ENCODE peak calls at places on chromosomes 11 and 22, in five cellular contexts. Y is testis, K is body of pancreas, X is uterus, N is H54. H is an unnamed sample.

GRCh38 chr22:27238935-27239510 is 562.5 kb downstream of the MN1 start:
- DNase-seq in Y (peak), K (peak), X (peak), N (peak), H (no peak)

GRCh38 chr11:35190804-35191348 is 51.9 kb downstream of the CD44 start:
- DNase-seq in Y (no peak), K (no peak), X (no peak), N (no peak), H (no peak)

GRCh38 chr11:79678780-79679468 is 238.1 kb upstream of the TENM4 start:
- DNase-seq in Y (no peak), K (no peak), X (no peak), N (no peak), H (no peak)

GRCh38 chr11:32531528-32531927 is 52.1 kb upstream of the EIF3M start:
- DNase-seq in Y (no peak), K (no peak), X (no peak), N (no peak), H (no peak)

GRCh38 chr11:132988381-132988780 is 543.9 kb downstream of the OPCML start:
- DNase-seq in Y (no peak), K (no peak), X (no peak), N (no peak), H (no peak)

GRCh38 chr11:22359295-22359694 is 21.1 kb downstream of the SLC17A6 start:
- DNase-seq in Y (no peak), K (no peak), X (no peak), N (no peak), H (no peak)

GRCh38 chr11:126497581-126498109 is 142.2 kb downstream of the ST3GAL4 start:
- DNase-seq in Y (no peak), K (peak), X (no peak), N (no peak), H (no peak)

GRCh38 chr22:44723801-44724200 is 21.8 kb downstream of the PRR5 start:
- DNase-seq in Y (no peak), K (no peak), X (no peak), N (peak), H (peak)

GRCh38 chr11:120229451-120230424 is 10.2 kb upstream of the POU2F3 start:
- DNase-seq in Y (peak), K (no peak), X (no peak), N (no peak), H (no peak)

GRCh38 chr22:44325718-44326548 is 13.2 kb upstream of the SHISAL1 start:
- DNase-seq in Y (no peak), K (no peak), X (no peak), N (no peak), H (no peak)

GRCh38 chr22:19641254-19641982 is 72.9 kb upstream of the SEPTIN5 start:
- DNase-seq in Y (peak), K (peak), X (no peak), N (no peak), H (peak)

GRCh38 chr11:64990222-64990918 is 6.4 kb downstream of the BATF2 start:
- DNase-seq in Y (no peak), K (no peak), X (no peak), N (no peak), H (no peak)

GRCh38 chr11:69233761-69234136 is 60.2 kb upstream of the MYEOV start:
- DNase-seq in Y (peak), K (no peak), X (no peak), N (no peak), H (no peak)

GRCh38 chr22:38215156-38216038 is 13.6 kb downstream of the MAFF start:
- DNase-seq in Y (no peak), K (no peak), X (no peak), N (no peak), H (no peak)

GRCh38 chr11:64583296-64584262 is 7.4 kb upstream of the SLC22A12 start:
- DNase-seq in Y (no peak), K (no peak), X (no peak), N (peak), H (no peak)

GRCh38 chr11:1389103-1389931 is 417 bp upstream of the BRSK2 start:
- DNase-seq in Y (peak), K (peak), X (peak), N (peak), H (peak)

GRCh38 chr11:35098850-35099249 is 40.1 kb upstream of the CD44 start:
- DNase-seq in Y (no peak), K (no peak), X (no peak), N (no peak), H (no peak)

GRCh38 chr11:78987748-78988147 is 413.1 kb upstream of the NARS2 start:
- DNase-seq in Y (no peak), K (no peak), X (no peak), N (no peak), H (no peak)

GRCh38 chr11:111455291-111456085 is 56.7 kb downstream of the BTG4 start:
- DNase-seq in Y (no peak), K (no peak), X (no peak), N (no peak), H (no peak)

GRCh38 chr22:46070722-46071450 is 79.4 kb upstream of the PPARA start:
- DNase-seq in Y (peak), K (peak), X (peak), N (no peak), H (no peak)

GRCh38 chr11:79926707-79927106 is 485.9 kb upstream of the TENM4 start:
- DNase-seq in Y (no peak), K (no peak), X (no peak), N (no peak), H (no peak)

GRCh38 chr11:34044664-34045485 is 6.7 kb upstream of the CAPRIN1 start:
- DNase-seq in Y (no peak), K (no peak), X (no peak), N (peak), H (peak)

GRCh38 chr11:70942593-70942992 is 309.8 kb downstream of the SHANK2 start:
- DNase-seq in Y (peak), K (no peak), X (no peak), N (no peak), H (peak)

GRCh38 chr22:42511401-42511891 is 8.2 kb downstream of the RRP7A start:
- DNase-seq in Y (peak), K (no peak), X (no peak), N (no peak), H (no peak)
- TF ChIP-seq POLR2A in Y (no peak), K (no peak), X (no peak), N (no peak), H (no peak)

DNA sequence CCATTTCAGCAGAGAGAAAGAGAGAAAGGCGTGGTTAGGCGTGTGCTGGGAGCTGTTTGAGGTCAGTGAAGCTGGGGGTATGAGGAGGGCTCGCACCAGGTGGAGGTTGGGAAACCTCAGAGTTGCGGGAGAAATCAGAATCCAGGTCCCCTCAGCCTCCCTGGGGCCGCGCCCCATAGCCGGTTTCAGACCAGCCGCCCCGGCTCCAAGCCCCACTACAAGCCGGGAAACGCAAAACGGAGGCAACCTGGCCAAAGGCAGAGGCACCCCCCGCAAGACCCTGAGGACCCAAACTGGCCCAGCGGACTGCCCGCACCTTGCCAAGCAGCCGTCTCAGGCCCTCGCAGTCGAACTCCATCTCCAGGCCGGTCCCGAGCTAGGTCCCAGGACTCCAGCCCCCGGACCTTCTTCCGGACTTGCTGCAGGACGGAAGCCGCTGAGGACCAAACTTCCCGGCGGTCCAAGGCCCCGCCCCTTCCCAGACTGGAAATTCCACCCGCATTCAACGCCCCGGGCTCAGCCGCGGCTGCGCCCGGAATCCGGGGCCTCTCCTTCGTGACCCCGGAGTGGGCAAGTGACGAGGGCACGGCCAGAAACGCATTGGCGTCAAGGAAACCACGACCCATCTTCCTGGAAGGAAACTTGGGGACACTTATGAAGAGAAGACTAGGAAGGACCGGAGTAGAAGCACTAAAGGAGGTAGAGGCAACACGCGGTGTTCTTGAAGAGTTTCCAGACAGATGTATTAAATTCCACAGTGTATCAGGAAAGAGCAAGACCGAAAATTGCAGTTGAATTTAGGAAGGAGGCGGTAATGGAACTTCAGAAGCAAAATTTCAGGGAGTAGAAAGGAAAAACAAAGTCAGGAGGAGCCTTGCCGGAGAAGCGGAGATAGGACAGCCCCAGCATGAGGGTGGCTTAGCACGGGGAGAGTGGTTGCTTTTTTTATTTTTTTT is at the start of gene UEVLD:
- DNase-seq in Y (peak), K (peak), X (peak), N (peak), H (peak)
- TF ChIP-seq POLR2A in Y (no peak), K (peak), X (no peak), N (peak), H (peak)

GRCh38 chr11:7668464-7668863 is 4.8 kb downstream of the CYB5R2 start:
- DNase-seq in Y (no peak), K (no peak), X (no peak), N (no peak), H (no peak)

GRCh38 chr11:7664867-7665266 is 8.4 kb downstream of the CYB5R2 start:
- DNase-seq in Y (no peak), K (no peak), X (no peak), N (no peak), H (no peak)

GRCh38 chr11:7667460-7667859 is 5.8 kb downstream of the CYB5R2 start:
- DNase-seq in Y (no peak), K (no peak), X (no peak), N (no peak), H (no peak)

GRCh38 chr11:7666292-7666866 is 6.9 kb downstream of the CYB5R2 start:
- DNase-seq in Y (no peak), K (peak), X (no peak), N (no peak), H (no peak)

DNA sequence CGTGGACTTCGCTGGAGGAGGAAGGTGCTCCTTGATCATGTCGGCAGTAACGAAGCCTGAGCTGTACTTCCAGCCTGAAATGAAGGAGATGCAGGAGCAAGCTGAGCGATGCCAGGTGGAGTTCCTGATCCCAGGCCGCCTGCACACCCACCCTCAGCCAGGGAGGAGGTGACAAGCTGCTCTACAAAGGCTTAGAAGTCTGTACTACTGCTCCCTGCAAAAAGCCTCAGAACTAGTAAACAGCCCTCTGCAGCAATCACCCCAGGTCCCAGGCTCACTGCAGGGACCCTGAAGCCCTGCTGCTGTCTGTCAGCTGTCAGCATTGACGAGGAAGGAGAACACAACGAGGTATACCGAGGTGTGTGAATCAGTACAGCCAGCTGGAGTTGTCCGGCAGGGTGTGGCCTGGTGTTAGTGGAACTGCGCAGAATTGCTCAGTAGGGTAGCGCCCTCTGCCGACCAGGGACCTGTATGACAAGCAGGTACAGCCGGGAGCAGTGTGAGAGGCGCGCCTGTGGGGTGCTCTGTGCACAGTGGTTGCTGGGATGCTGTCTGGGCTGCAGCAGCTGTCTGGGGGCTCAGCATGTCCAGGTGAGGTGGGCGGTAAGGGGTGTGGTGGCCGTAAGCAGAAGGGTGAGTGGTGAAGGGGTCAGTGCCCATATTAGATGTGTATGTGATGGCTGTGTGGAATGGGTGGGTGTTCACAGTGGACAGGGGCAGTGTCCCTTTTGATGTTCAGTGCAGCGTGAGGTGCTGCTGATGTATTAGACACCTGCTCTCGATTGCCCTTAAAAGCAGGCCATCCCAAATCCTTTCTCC is 7.6 kb downstream of the CYB5R2 start:
- DNase-seq in Y (peak), K (peak), X (peak), N (peak), H (peak)
- TF ChIP-seq POLR2A in Y (no peak), K (no peak), X (no peak), N (no peak), H (no peak)

DNA sequence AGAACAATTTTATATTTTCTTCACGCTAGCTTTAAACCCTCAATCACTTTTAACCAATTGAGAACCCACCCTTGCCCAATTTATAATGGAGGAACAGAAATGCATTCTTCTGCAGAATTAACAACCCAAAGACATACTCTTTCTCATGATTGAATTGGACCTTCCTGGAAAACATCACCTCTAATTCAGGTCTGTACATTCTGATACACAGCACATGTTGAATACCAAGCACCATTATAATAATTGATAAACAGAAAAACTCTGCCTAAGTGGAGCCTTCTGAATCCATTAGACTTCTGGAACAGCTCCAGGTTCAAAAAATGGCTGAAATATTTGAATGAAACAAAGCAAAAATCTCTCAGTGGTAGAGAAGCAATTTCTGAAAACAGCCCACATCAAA is 105.4 kb downstream of the FAM76B start:
- DNase-seq in Y (no peak), K (no peak), X (no peak), N (no peak), H (no peak)
- TF ChIP-seq POLR2A in Y (no peak), K (no peak), X (no peak), N (no peak), H (no peak)

GRCh38 chr11:58578136-58578634 is 678 bp upstream of the ZFP91 start:
- DNase-seq in Y (peak), K (peak), X (peak), N (peak), H (peak)
- TF ChIP-seq POLR2A in Y (no peak), K (no peak), X (no peak), N (no peak), H (peak)